ENCODE peak calls at places on chromosomes 6 and 20, in four cellular contexts. Q is aorta; X is activated T-helper 9 cell treated with anti-CD3 and anti-CD28 coated beads, Interleukin-2, amount 50 U/mL, for 16 hours; B is chondrocyte. H is an unnamed sample.

GRCh38 chr6:118890997-118891790 is 2.8 kb upstream of the ASF1A start:
- DNase-seq in Q (no peak), B (no peak), X (no peak), H (no peak)

GRCh38 chr6:149451361-149452061 is 33.3 kb downstream of the ZC3H12D start:
- DNase-seq in X (no peak), B (no peak), Q (peak; percentile 78), H (no peak)

GRCh38 chr20:23643665-23644064 is 5.9 kb upstream of the CST3 start:
- DNase-seq in B (no peak), X (no peak), Q (no peak), H (no peak)

GRCh38 chr6:111601875-111602274 is 3.8 kb downstream of the TRAF3IP2 start:
- DNase-seq in Q (no peak), B (no peak), X (no peak), H (peak; percentile 75)

GRCh38 chr20:3494218-3494617 is 23.4 kb downstream of the ATRN start:
- DNase-seq in Q (no peak), X (no peak), B (no peak), H (no peak)

GRCh38 chr6:113169484-113169883 is 687.7 kb upstream of the MARCKS start:
- DNase-seq in X (no peak), B (no peak), Q (no peak), H (peak; percentile 57)

GRCh38 chr6:117947234-117947633 is 40.2 kb downstream of the SLC35F1 start:
- DNase-seq in B (no peak), Q (no peak), X (no peak), H (no peak)

GRCh38 chr6:16239798-16240123 is 1.4 kb downstream of the GMPR start:
- DNase-seq in B (no peak), Q (no peak), X (no peak), H (peak; percentile 58)

GRCh38 chr6:107479089-107479690 is 10.7 kb upstream of the SOBP start:
- DNase-seq in Q (no peak), X (no peak), B (no peak), H (no peak)

GRCh38 chr20:13870349-13870748 is 85.5 kb downstream of the NDUFAF5 start:
- DNase-seq in Q (no peak), B (no peak), X (no peak), H (no peak)

GRCh38 chr6:19554356-19555225 is 282.6 kb upstream of the ID4 start:
- DNase-seq in Q (peak; percentile 63), X (no peak), B (no peak), H (no peak)

GRCh38 chr20:50380697-50381040 is 129.5 kb upstream of the PTPN1 start:
- DNase-seq in X (no peak), B (no peak), Q (peak; percentile 80), H (no peak)

GRCh38 chr6:129498950-129499870 is 210.8 kb downstream of the ARHGAP18 start:
- DNase-seq in X (no peak), Q (no peak), B (no peak), H (peak; percentile 46)